ENCODE peak calls at places on chromosome 7, in six cellular contexts. M, H, P, S, V and Y are unnamed samples.

GRCh38 chr7:50362142-50362541 is 57.6 kb downstream of the IKZF1 start:
- DNase-seq in S (no peak), H (no peak), V (no peak), M (no peak), P (no peak), Y (no peak)

GRCh38 chr7:51249187-51249945 is 67.2 kb downstream of the COBL start:
- DNase-seq in V (no peak), H (no peak), S (no peak), M (no peak), P (no peak), Y (no peak)

GRCh38 chr7:150858236-150859197 is 6.2 kb downstream of the AOC1 start:
- DNase-seq in P (no peak), H (no peak), M (no peak), V (no peak), S (no peak), Y (no peak)

GRCh38 chr7:22576941-22577927 is 77.2 kb upstream of the STEAP1B start:
- DNase-seq in V (no peak), M (no peak), H (no peak), S (peak; percentile 34), P (no peak), Y (peak; percentile 20)

GRCh38 chr7:158741294-158741666 is 36.7 kb upstream of the NCAPG2 start:
- DNase-seq in M (no peak), S (no peak), P (no peak), V (no peak), H (no peak), Y (no peak)

GRCh38 chr7:158592541-158592940 is 4.9 kb upstream of the PTPRN2 start:
- DNase-seq in S (no peak), P (no peak), M (no peak), V (no peak), H (no peak), Y (no peak)

GRCh38 chr7:26156454-26157365 is 4.7 kb downstream of the NFE2L3 start:
- DNase-seq in M (no peak), H (no peak), P (peak; percentile 50), S (peak; percentile 22), V (no peak), Y (peak; percentile 35)

GRCh38 chr7:2729043-2729892 is 41.3 kb downstream of the AMZ1 start:
- DNase-seq in S (no peak), H (no peak), M (peak; percentile 21), V (no peak), P (no peak), Y (no peak)

GRCh38 chr7:159253657-159254056 is 109.0 kb upstream of the VIPR2 start:
- DNase-seq in V (no peak), S (no peak), H (no peak), P (no peak), M (no peak), Y (no peak)